ENCODE peak calls at places on chromosomes 1 and 21, in four cellular contexts. One of them, this sample, is unnamed.
A peak's percentile ranks its signal among the peaks of the same experiment; 100 is the strongest.

GRCh38 chr21:25188639-25189038 is 418.6 kb downstream of the MRPL39 start:
- DNase-seq in mesendoderm: no peak
- DNase-seq in fibroblast of lung: no peak
- DNase-seq in right lobe of liver: no peak
- DNase-seq in this sample: no peak

GRCh38 chr1:186983327-186983726 is 154.6 kb downstream of the PLA2G4A start:
- DNase-seq in mesendoderm: no peak
- DNase-seq in fibroblast of lung: peak; percentile 53
- DNase-seq in right lobe of liver: no peak
- DNase-seq in this sample: no peak

GRCh38 chr1:248863011-248863881 is 4.4 kb upstream of the ZNF692 start:
- DNase-seq in mesendoderm: peak; percentile 75
- DNase-seq in fibroblast of lung: peak; percentile 73
- DNase-seq in right lobe of liver: peak; percentile 86
- DNase-seq in this sample: no peak

GRCh38 chr1:3775498-3776230 is 3.1 kb downstream of the SMIM1 start:
- DNase-seq in mesendoderm: peak; percentile 76
- DNase-seq in fibroblast of lung: peak; percentile 66
- DNase-seq in right lobe of liver: peak; percentile 91
- DNase-seq in this sample: no peak

GRCh38 chr1:246795906-246796694 is 71.9 kb downstream of the SCCPDH start:
- DNase-seq in mesendoderm: no peak
- DNase-seq in fibroblast of lung: no peak
- DNase-seq in right lobe of liver: no peak
- DNase-seq in this sample: no peak

GRCh38 chr1:26696645-26697440 is 1.0 kb downstream of the ARID1A start:
- DNase-seq in mesendoderm: no peak
- DNase-seq in fibroblast of lung: no peak
- DNase-seq in right lobe of liver: peak; percentile 56
- DNase-seq in this sample: no peak

GRCh38 chr1:32743380-32744062 is 41.0 kb upstream of the SYNC start:
- DNase-seq in mesendoderm: no peak
- DNase-seq in fibroblast of lung: no peak
- DNase-seq in right lobe of liver: no peak
- DNase-seq in this sample: no peak

GRCh38 chr1:234731371-234732085 is 121.5 kb upstream of the IRF2BP2 start:
- DNase-seq in mesendoderm: no peak
- DNase-seq in fibroblast of lung: peak; percentile 93
- DNase-seq in right lobe of liver: no peak
- DNase-seq in this sample: no peak

GRCh38 chr1:157515141-157515540 is 37.2 kb downstream of the FCRL5 start:
- DNase-seq in mesendoderm: no peak
- DNase-seq in fibroblast of lung: no peak
- DNase-seq in right lobe of liver: no peak
- DNase-seq in this sample: no peak

GRCh38 chr1:236734141-236734765 is 48.0 kb downstream of the ACTN2 start:
- DNase-seq in mesendoderm: no peak
- DNase-seq in fibroblast of lung: peak; percentile 9
- DNase-seq in right lobe of liver: no peak
- DNase-seq in this sample: no peak

GRCh38 chr1:227938911-227939790 is 8.6 kb downstream of the WNT9A start:
- DNase-seq in mesendoderm: no peak
- DNase-seq in fibroblast of lung: no peak
- DNase-seq in right lobe of liver: peak; percentile 35
- DNase-seq in this sample: no peak

GRCh38 chr1:31372961-31373896 is at the start of gene FABP3:
- DNase-seq in mesendoderm: peak; percentile 97
- DNase-seq in fibroblast of lung: peak; percentile 59
- DNase-seq in right lobe of liver: peak; percentile 70
- DNase-seq in this sample: no peak

GRCh38 chr1:31373897-31374486 is 1.1 kb upstream of the FABP3 start:
- DNase-seq in mesendoderm: no peak
- DNase-seq in fibroblast of lung: no peak
- DNase-seq in right lobe of liver: no peak
- DNase-seq in this sample: no peak

GRCh38 chr1:31374511-31375196 is 1.8 kb upstream of the FABP3 start:
- DNase-seq in mesendoderm: no peak
- DNase-seq in fibroblast of lung: peak; percentile 71
- DNase-seq in right lobe of liver: no peak
- DNase-seq in this sample: no peak

GRCh38 chr1:31377361-31377863 is 4.5 kb upstream of the FABP3 start:
- DNase-seq in mesendoderm: no peak
- DNase-seq in fibroblast of lung: no peak
- DNase-seq in right lobe of liver: no peak
- DNase-seq in this sample: no peak

GRCh38 chr1:31376374-31377134 is 3.7 kb upstream of the FABP3 start:
- DNase-seq in mesendoderm: peak; percentile 89
- DNase-seq in fibroblast of lung: peak; percentile 92
- DNase-seq in right lobe of liver: no peak
- DNase-seq in this sample: no peak
- H3K27ac ChIP-seq in mesendoderm: no peak overlapping the region
- H3K27ac ChIP-seq in fibroblast of lung: peak overlapping the region; percentile 49
- H3K27ac ChIP-seq in right lobe of liver: no peak overlapping the region
- H3K27ac ChIP-seq in this sample: no peak overlapping the region

DNA sequence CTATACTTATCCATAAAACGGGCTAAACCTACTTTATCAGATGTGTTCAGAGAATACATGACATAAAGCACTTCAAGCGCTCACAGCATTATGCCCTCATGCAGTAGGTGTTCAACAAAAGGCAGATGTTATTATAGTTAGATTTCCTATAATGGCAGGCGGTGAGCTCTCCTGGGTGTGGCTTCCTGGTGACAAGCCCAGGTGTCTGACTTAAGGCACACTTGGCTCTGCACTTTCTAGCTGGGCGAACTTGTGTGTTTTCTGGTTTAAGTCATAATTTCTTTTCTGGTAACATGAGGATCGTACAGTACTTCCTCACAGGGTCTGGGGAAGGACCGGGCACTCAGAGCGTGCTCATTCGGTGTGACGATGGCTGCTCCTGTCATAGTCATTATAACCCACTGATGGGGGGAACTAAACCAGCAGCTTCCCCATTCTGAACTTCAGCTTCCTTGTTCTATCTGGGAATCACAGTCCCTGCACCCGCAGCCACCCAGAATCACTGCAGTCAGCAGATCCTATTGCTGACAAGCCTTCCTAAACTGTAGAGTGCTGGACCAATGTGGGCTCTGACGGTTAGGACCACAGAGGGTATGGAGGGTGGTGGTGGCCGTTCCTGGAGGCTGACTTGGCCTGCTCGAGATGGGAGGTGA is 52.8 kb downstream of the IGSF21 start:
- DNase-seq in mesendoderm: no peak
- DNase-seq in fibroblast of lung: no peak
- DNase-seq in right lobe of liver: peak; percentile 51
- DNase-seq in this sample: no peak
- H3K27ac ChIP-seq in mesendoderm: no peak overlapping the region
- H3K27ac ChIP-seq in fibroblast of lung: no peak overlapping the region
- H3K27ac ChIP-seq in right lobe of liver: peak overlapping the region; percentile 8
- H3K27ac ChIP-seq in this sample: no peak overlapping the region

DNA sequence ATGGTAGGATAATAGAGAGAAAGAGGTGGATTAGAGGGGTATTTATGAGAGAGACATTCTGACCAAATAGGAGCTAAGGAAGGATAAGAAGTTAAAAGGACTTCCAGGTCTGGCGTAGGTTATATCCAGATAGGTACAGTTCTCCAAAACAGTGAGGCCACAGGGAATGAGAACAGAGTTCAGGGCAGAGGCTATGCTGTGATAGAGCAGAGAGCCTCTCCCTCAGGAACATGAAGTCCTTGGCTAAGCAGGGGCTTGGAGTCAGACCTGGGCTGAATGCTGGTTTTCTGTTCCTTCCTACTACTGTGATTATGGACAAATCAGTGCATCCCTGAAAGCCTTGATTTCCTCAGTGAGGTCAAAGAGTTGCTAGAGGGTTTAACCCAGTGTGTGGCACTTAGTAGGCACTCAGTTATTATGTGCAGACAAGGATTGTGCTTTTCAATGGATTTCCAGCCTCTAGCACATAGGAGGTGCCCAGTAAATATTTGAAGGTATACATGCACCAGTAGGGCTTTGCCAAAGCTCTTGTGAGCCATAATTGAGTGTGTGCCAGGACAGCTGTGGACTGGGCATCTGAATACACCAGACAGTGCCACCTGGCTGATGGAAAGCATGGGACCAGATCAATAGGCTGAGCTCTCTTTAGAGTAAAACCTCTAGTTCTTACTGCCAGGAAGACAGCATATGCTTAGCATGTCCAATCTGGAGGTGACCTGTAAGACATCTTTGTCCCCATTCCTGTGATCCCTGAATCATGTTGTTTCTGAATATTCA is 111.2 kb downstream of the PIK3R3 start:
- DNase-seq in mesendoderm: no peak
- DNase-seq in fibroblast of lung: no peak
- DNase-seq in right lobe of liver: peak; percentile 60
- DNase-seq in this sample: no peak
- H3K27ac ChIP-seq in mesendoderm: no peak overlapping the region
- H3K27ac ChIP-seq in fibroblast of lung: no peak overlapping the region
- H3K27ac ChIP-seq in right lobe of liver: no peak overlapping the region
- H3K27ac ChIP-seq in this sample: no peak overlapping the region

GRCh38 chr1:17607644-17608581 is 68.4 kb downstream of the ARHGEF10L start:
- DNase-seq in mesendoderm: no peak
- DNase-seq in fibroblast of lung: no peak
- DNase-seq in right lobe of liver: no peak
- DNase-seq in this sample: no peak

GRCh38 chr1:17609529-17609928 is 70.0 kb downstream of the ARHGEF10L start:
- DNase-seq in mesendoderm: no peak
- DNase-seq in fibroblast of lung: no peak
- DNase-seq in right lobe of liver: no peak
- DNase-seq in this sample: no peak

GRCh38 chr1:17611991-17612390 is 72.5 kb downstream of the ARHGEF10L start:
- DNase-seq in mesendoderm: peak; percentile 81
- DNase-seq in fibroblast of lung: peak; percentile 74
- DNase-seq in right lobe of liver: no peak
- DNase-seq in this sample: no peak

GRCh38 chr1:17610713-17611112 is 71.2 kb downstream of the ARHGEF10L start:
- DNase-seq in mesendoderm: no peak
- DNase-seq in fibroblast of lung: no peak
- DNase-seq in right lobe of liver: no peak
- DNase-seq in this sample: no peak

GRCh38 chr1:17610085-17610484 is 70.6 kb downstream of the ARHGEF10L start:
- DNase-seq in mesendoderm: no peak
- DNase-seq in fibroblast of lung: no peak
- DNase-seq in right lobe of liver: no peak
- DNase-seq in this sample: no peak
- H3K27ac ChIP-seq in mesendoderm: no peak overlapping the region
- H3K27ac ChIP-seq in fibroblast of lung: no peak overlapping the region
- H3K27ac ChIP-seq in right lobe of liver: no peak overlapping the region
- H3K27ac ChIP-seq in this sample: no peak overlapping the region

DNA sequence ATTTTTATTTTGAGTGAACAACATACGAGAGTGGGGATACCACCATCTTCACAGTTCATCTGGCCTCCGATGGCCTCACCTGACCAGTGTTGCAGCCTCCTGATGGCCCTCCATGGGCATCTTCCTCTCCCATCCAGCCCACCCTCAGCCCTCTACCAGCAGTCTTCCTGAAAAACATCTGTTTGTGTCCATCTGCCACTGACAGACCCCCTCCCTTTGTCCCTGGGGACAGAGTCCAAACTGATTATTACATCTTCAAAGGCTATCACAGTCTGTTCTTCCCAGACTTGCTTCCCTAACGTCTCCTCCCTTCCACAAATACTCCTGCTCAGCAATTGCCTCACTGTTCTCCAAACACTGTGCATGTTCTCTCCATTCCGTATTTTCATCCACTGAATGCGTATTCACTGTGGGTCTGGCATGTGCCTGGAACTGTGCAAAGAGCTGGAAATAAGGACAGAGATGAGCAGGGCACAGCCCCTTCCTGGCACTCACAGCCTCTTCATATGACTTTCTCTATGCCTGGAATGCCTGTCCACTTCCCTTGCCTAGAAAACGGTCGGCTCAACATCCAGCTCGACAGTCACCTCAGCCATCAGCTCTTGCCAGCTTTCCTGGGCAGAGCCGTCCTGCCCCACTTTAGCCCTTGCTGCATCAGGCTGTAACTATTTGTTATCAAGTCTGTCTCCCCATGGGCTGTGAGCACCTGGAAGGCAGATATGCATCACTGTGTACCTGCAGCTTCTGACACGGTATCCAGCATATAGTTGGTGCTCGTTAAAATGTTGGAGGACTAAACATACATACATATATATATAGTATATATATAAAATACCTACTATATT is 8.3 kb upstream of the ATF3 start:
- DNase-seq in mesendoderm: no peak
- DNase-seq in fibroblast of lung: no peak
- DNase-seq in right lobe of liver: no peak
- DNase-seq in this sample: no peak
- H3K27ac ChIP-seq in mesendoderm: no peak overlapping the region
- H3K27ac ChIP-seq in fibroblast of lung: no peak overlapping the region
- H3K27ac ChIP-seq in right lobe of liver: no peak overlapping the region
- H3K27ac ChIP-seq in this sample: no peak overlapping the region

GRCh38 chr1:207918016-207918415 is 7.1 kb upstream of the CD34 start:
- DNase-seq in mesendoderm: peak; percentile 83
- DNase-seq in fibroblast of lung: no peak
- DNase-seq in right lobe of liver: no peak
- DNase-seq in this sample: no peak
- H3K27ac ChIP-seq in mesendoderm: no peak overlapping the region
- H3K27ac ChIP-seq in fibroblast of lung: no peak overlapping the region
- H3K27ac ChIP-seq in right lobe of liver: no peak overlapping the region
- H3K27ac ChIP-seq in this sample: no peak overlapping the region

GRCh38 chr1:9539829-9540550 is 725 bp downstream of the SLC25A33 start:
- DNase-seq in mesendoderm: peak; percentile 69
- DNase-seq in fibroblast of lung: peak; percentile 49
- DNase-seq in right lobe of liver: peak; percentile 62
- DNase-seq in this sample: no peak
- H3K27ac ChIP-seq in mesendoderm: peak overlapping the region; percentile 22
- H3K27ac ChIP-seq in fibroblast of lung: peak overlapping the region; percentile 81
- H3K27ac ChIP-seq in right lobe of liver: peak overlapping the region; percentile 90
- H3K27ac ChIP-seq in this sample: peak overlapping the region; percentile 68

DNA sequence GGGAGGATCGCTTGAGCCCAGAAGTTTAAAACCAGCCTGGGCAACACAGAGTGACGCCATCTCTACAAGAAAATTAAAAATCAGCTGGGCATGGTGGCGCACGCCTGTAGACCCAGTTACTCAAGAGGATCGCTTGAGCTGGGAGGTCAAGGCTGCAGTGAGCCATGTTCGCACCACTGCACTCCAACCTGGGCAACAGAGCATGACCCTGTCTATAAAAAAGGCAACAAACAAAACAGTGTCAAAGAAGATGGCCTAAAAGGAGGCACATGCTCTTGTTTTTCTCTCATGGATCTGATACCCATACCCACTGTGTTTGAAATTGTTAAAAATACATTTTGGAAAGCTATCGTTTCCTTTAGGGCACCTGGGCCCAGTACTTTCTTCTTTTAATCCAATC is 191.7 kb downstream of the SLC45A1 start:
- DNase-seq in mesendoderm: no peak
- DNase-seq in fibroblast of lung: no peak
- DNase-seq in right lobe of liver: no peak
- DNase-seq in this sample: no peak
- H3K27ac ChIP-seq in mesendoderm: no peak overlapping the region
- H3K27ac ChIP-seq in fibroblast of lung: peak overlapping the region; percentile 61
- H3K27ac ChIP-seq in right lobe of liver: peak overlapping the region; percentile 20
- H3K27ac ChIP-seq in this sample: no peak overlapping the region

DNA sequence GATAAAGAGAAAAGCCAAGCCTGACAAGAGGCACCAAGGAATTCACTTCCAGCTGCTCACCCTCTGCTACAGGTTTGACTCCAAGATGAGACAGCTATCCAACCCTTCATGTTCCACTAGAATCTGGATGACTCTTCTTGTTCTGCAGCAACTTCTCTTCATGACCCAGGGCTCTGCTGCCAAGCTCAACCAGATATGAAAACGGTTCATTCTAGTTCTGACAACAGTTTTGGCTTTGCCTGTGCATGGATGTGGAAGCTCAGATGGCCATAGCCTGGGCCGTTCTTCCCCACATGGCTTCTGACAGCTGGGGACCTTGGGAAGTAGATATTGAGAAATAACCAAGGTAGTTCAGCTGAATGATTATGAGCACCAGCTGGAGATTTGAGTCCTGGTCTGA is 13.7 kb downstream of the PI4KB start:
- DNase-seq in mesendoderm: no peak
- DNase-seq in fibroblast of lung: no peak
- DNase-seq in right lobe of liver: no peak
- DNase-seq in this sample: no peak
- H3K27ac ChIP-seq in mesendoderm: no peak overlapping the region
- H3K27ac ChIP-seq in fibroblast of lung: peak overlapping the region; percentile 95
- H3K27ac ChIP-seq in right lobe of liver: no peak overlapping the region
- H3K27ac ChIP-seq in this sample: no peak overlapping the region

This sample was measured in SK-N-MC.